ENCODE peak calls at places on chromosomes 3 and 15, in eight cellular contexts. B is right cardiac atrium, D is NCI-H510A treated with DMSO at 0.1 percent for 48 hours, J is thoracic aorta, Q is epithelial cell of esophagus, V is fibroblast of mammary gland, X is DMS153, E is SHP77. L is an unnamed sample.

GRCh38 chr3:141249041-141249440 is 17.4 kb downstream of the PXYLP1 start:
- DNase-seq in B (no peak), J (no peak), Q (no peak), E (no peak), V (no peak), D (no peak), X (no peak), L (no peak)

GRCh38 chr3:196414469-196414868 is 17.8 kb downstream of the UBXN7 start:
- DNase-seq in X (no peak), Q (peak; percentile 21), D (no peak), E (no peak), J (no peak), B (no peak), V (no peak), L (no peak)

GRCh38 chr3:119937229-119937628 is 155.3 kb downstream of the NR1I2 start:
- DNase-seq in J (no peak), E (no peak), D (no peak), Q (no peak), V (no peak), X (no peak), B (no peak), L (no peak)

GRCh38 chr15:52020253-52021085 is 1.4 kb downstream of the MAPK6 start:
- DNase-seq in B (no peak), V (peak; percentile 45), Q (no peak), J (no peak), X (no peak), E (no peak), D (no peak), L (no peak)

GRCh38 chr3:48926425-48927392 is 8.1 kb downstream of the ARIH2 start:
- DNase-seq in E (no peak), D (no peak), B (no peak), X (no peak), Q (peak; percentile 29), J (no peak), V (no peak), L (no peak)

GRCh38 chr3:38590521-38590920 is 59.0 kb downstream of the SCN5A start:
- DNase-seq in E (no peak), B (no peak), J (no peak), X (no peak), Q (no peak), V (no peak), D (no peak), L (no peak)

GRCh38 chr3:150255416-150255815 is 152.7 kb upstream of the TSC22D2 start:
- DNase-seq in D (no peak), Q (peak; percentile 71), J (peak; percentile 21), B (peak; percentile 47), V (no peak), X (peak; percentile 39), E (no peak), L (no peak)

GRCh38 chr3:149808209-149808829 is 4.7 kb upstream of the RNF13 start:
- DNase-seq in Q (peak; percentile 83), V (peak; percentile 81), X (peak; percentile 65), B (peak; percentile 68), D (peak; percentile 38), E (peak; percentile 87), J (peak; percentile 33), L (peak; percentile 58)

GRCh38 chr15:100922192-100923040 is 3.3 kb downstream of the LRRK1 start:
- DNase-seq in E (no peak), Q (no peak), X (no peak), V (no peak), B (no peak), J (no peak), D (no peak), L (peak; percentile 87)

GRCh38 chr3:159733194-159733860 is 255.3 kb upstream of the IL12A start:
- DNase-seq in D (no peak), V (peak; percentile 56), Q (peak; percentile 44), X (no peak), E (no peak), J (no peak), B (no peak), L (no peak)

GRCh38 chr3:153749070-153749610 is 372.1 kb upstream of the ARHGEF26 start:
- DNase-seq in Q (no peak), B (no peak), V (no peak), X (no peak), D (no peak), J (no peak), E (no peak), L (no peak)

GRCh38 chr3:157103860-157104259 is 56.1 kb downstream of the CCNL1 start:
- DNase-seq in B (no peak), D (no peak), E (no peak), Q (no peak), X (no peak), J (no peak), V (no peak), L (no peak)

GRCh38 chr3:190361791-190362190 is 26.2 kb upstream of the CLDN16 start:
- DNase-seq in E (no peak), V (no peak), X (no peak), D (no peak), Q (peak; percentile 55), J (no peak), B (no peak), L (no peak)

GRCh38 chr3:184539801-184540440 is 21.7 kb upstream of the EPHB3 start:
- DNase-seq in Q (no peak), J (no peak), D (no peak), X (no peak), E (no peak), V (no peak), B (no peak), L (no peak)

GRCh38 chr15:44468713-44469385 is 41.4 kb downstream of the CTDSPL2 start:
- DNase-seq in V (peak; percentile 82), B (no peak), Q (peak; percentile 89), E (no peak), D (no peak), J (no peak), X (no peak), L (no peak)

GRCh38 chr3:193704431-193704830 is 111.4 kb downstream of the OPA1 start:
- DNase-seq in Q (no peak), E (no peak), X (no peak), D (peak; percentile 30), J (no peak), V (no peak), B (no peak), L (no peak)

GRCh38 chr15:98480858-98481257 is 167.5 kb upstream of the IGF1R start:
- DNase-seq in D (no peak), B (no peak), Q (no peak), X (no peak), E (no peak), V (no peak), J (no peak), L (no peak)

GRCh38 chr3:47661121-47661752 is 82.6 kb upstream of the CSPG5 start:
- DNase-seq in J (no peak), B (no peak), Q (peak; percentile 48), X (no peak), V (peak; percentile 83), E (no peak), D (no peak), L (no peak)

GRCh38 chr15:92907880-92908279 is 7.8 kb downstream of the CHD2 start:
- DNase-seq in J (peak; percentile 45), D (no peak), Q (peak; percentile 81), X (no peak), E (no peak), B (peak; percentile 56), V (peak; percentile 92), L (peak; percentile 66)

GRCh38 chr3:172512363-172512762 is 10.9 kb downstream of the TNFSF10 start:
- DNase-seq in V (no peak), E (no peak), X (no peak), D (no peak), B (peak; percentile 70), Q (no peak), J (peak; percentile 10), L (peak; percentile 98)

GRCh38 chr3:120182613-120183524 is 88.6 kb upstream of the GSK3B start:
- DNase-seq in E (no peak), D (no peak), X (peak; percentile 24), Q (peak; percentile 66), J (no peak), V (peak; percentile 68), B (no peak), L (no peak)

GRCh38 chr3:105812194-105812586 is 56.6 kb downstream of the CBLB start:
- DNase-seq in D (no peak), Q (peak; percentile 66), B (no peak), E (no peak), J (no peak), X (no peak), V (peak; percentile 82), L (no peak)

GRCh38 chr3:123540285-123540684 is 44.6 kb downstream of the HACD2 start:
- DNase-seq in X (no peak), V (no peak), J (no peak), B (no peak), D (no peak), E (no peak), Q (no peak), L (no peak)

GRCh38 chr3:147652682-147653081 is 243.5 kb downstream of the ZIC1 start:
- DNase-seq in X (no peak), V (peak; percentile 12), J (no peak), Q (no peak), D (no peak), E (no peak), B (no peak), L (no peak)

GRCh38 chr3:53286727-53287412 is 31.0 kb upstream of the TKT start:
- DNase-seq in Q (no peak), B (no peak), D (no peak), V (peak; percentile 21), J (no peak), E (no peak), X (no peak), L (peak; percentile 52)

GRCh38 chr3:128591728-128592426 is 58.7 kb downstream of the RPN1 start:
- DNase-seq in Q (no peak), B (no peak), V (no peak), D (no peak), J (no peak), E (no peak), X (no peak), L (peak; percentile 89)

GRCh38 chr3:101779808-101780366 is 876 bp downstream of the NXPE3 start:
- DNase-seq in B (no peak), X (no peak), D (no peak), V (peak; percentile 3), E (no peak), J (no peak), Q (no peak), L (no peak)

GRCh38 chr3:138188013-138188352 is 882 bp downstream of the ARMC8 start:
- DNase-seq in Q (no peak), J (peak; percentile 15), X (no peak), V (peak; percentile 90), E (no peak), B (no peak), D (no peak), L (peak; percentile 35)

GRCh38 chr3:49813497-49814174 is at the start of gene UBA7:
- DNase-seq in B (peak; percentile 48), E (no peak), J (no peak), Q (peak; percentile 28), V (peak; percentile 90), D (no peak), X (peak; percentile 16), L (peak; percentile 73)

L was measured in MV-4-11.